ENCODE peak calls at places on chromosomes 5 and 9, in six cellular contexts. I, L, B, V, Z and Q are unnamed samples.
A peak's percentile ranks its signal among the peaks of the same experiment; 100 is the strongest.

GRCh38 chr5:90135979-90136378 is 273.6 kb downstream of the CETN3 start:
- DNase-seq in I (peak; percentile 35), L (no peak), B (no peak), V (no peak), Z (no peak), Q (peak; percentile 68)

GRCh38 chr9:33250458-33250995 is 10.6 kb downstream of the SPINK4 start:
- DNase-seq in I (no peak), L (no peak), B (no peak), V (no peak), Z (no peak), Q (no peak)

GRCh38 chr5:1265026-1265425 is 29.8 kb downstream of the TERT start:
- DNase-seq in I (no peak), L (no peak), B (no peak), V (no peak), Z (no peak), Q (no peak)

GRCh38 chr9:109886617-109887016 is 106.6 kb downstream of the PALM2AKAP2 start:
- DNase-seq in I (no peak), L (no peak), B (no peak), V (no peak), Z (no peak), Q (no peak)

GRCh38 chr5:60843693-60844428 is at the start of gene ELOVL7:
- DNase-seq in I (peak; percentile 85), L (peak; percentile 89), B (peak; percentile 69), V (no peak), Z (peak; percentile 15), Q (peak; percentile 84)

GRCh38 chr5:141250576-141250975 is 5.4 kb downstream of the PCDHB15 start:
- DNase-seq in I (no peak), L (no peak), B (no peak), V (no peak), Z (no peak), Q (no peak)

GRCh38 chr9:75067894-75068293 is 20.1 kb downstream of the NMRK1 start:
- DNase-seq in I (no peak), L (no peak), B (no peak), V (no peak), Z (no peak), Q (no peak)

GRCh38 chr5:640461-641330 is 28.6 kb downstream of the CEP72 start:
- DNase-seq in I (no peak), L (no peak), B (no peak), V (no peak), Z (no peak), Q (no peak)

GRCh38 chr5:178249191-178249989 is 16.8 kb upstream of the PHYKPL start:
- DNase-seq in I (no peak), L (no peak), B (no peak), V (no peak), Z (no peak), Q (no peak)

GRCh38 chr5:141713616-141714309 is 31.7 kb upstream of the ARAP3 start:
- DNase-seq in I (no peak), L (no peak), B (no peak), V (no peak), Z (no peak), Q (no peak)

GRCh38 chr9:27033815-27034403 is 28.4 kb upstream of the LRRC19 start:
- DNase-seq in I (peak; percentile 72), L (peak; percentile 12), B (peak; percentile 24), V (peak; percentile 11), Z (peak; percentile 52), Q (peak; percentile 12)

GRCh38 chr5:88680253-88681132 is 202.5 kb downstream of the MEF2C start:
- DNase-seq in I (peak; percentile 95), L (peak; percentile 77), B (no peak), V (no peak), Z (peak; percentile 47), Q (peak; percentile 41)

GRCh38 chr5:129459485-129460120 is 495 bp upstream of the ADAMTS19 start:
- DNase-seq in I (peak; percentile 68), L (no peak), B (peak; percentile 32), V (no peak), Z (peak; percentile 63), Q (no peak)

GRCh38 chr5:74767579-74767913 is 497 bp downstream of the NSA2 start:
- DNase-seq in I (peak; percentile 41), L (peak; percentile 7), B (peak; percentile 17), V (no peak), Z (no peak), Q (no peak)

GRCh38 chr9:133787749-133788015 is 49.5 kb upstream of the SARDH start:
- DNase-seq in I (peak; percentile 55), L (no peak), B (no peak), V (no peak), Z (no peak), Q (no peak)

GRCh38 chr5:134135091-134135655 is 20.7 kb downstream of the TCF7 start:
- DNase-seq in I (no peak), L (no peak), B (no peak), V (no peak), Z (no peak), Q (no peak)

GRCh38 chr9:30932226-30932625 is 1452.2 kb upstream of the ACO1 start:
- DNase-seq in I (no peak), L (no peak), B (no peak), V (peak; percentile 11), Z (no peak), Q (no peak)

GRCh38 chr5:152052470-152052869 is 127.8 kb upstream of the GLRA1 start:
- DNase-seq in I (no peak), L (no peak), B (no peak), V (no peak), Z (no peak), Q (no peak)

GRCh38 chr9:72453797-72454196 is 67.6 kb upstream of the TMC1 start:
- DNase-seq in I (no peak), L (no peak), B (no peak), V (no peak), Z (no peak), Q (no peak)

GRCh38 chr9:114371986-114372917 is 15.5 kb downstream of the AKNA start:
- DNase-seq in I (no peak), L (no peak), B (no peak), V (no peak), Z (peak; percentile 74), Q (no peak)

GRCh38 chr5:96752341-96753016 is 55.3 kb downstream of the ERAP1 start:
- DNase-seq in I (peak; percentile 46), L (peak; percentile 61), B (peak; percentile 66), V (no peak), Z (peak; percentile 46), Q (peak; percentile 77)

GRCh38 chr9:135291165-135291564 is 188.4 kb upstream of the PPP1R26 start:
- DNase-seq in I (no peak), L (no peak), B (no peak), V (no peak), Z (no peak), Q (no peak)